ENCODE peak calls at places on chromosomes 3 and 15, in five cellular contexts. C is anterior cingulate cortex, H is brain pericyte, Y is HCEC 1CT, I is NAMALWA. N is an unnamed sample.

GRCh38 chr3:39383190-39383912 is at the start of gene SLC25A38:
- DNase-seq in Y (peak; percentile 85), I (peak; percentile 92), H (peak; percentile 51), C (no peak), N (peak; percentile 87)

GRCh38 chr3:79344876-79345871 is 422.6 kb downstream of the ROBO1 start:
- DNase-seq in I (no peak), H (no peak), Y (no peak), C (no peak), N (no peak)

GRCh38 chr15:93165737-93166136 is 76.7 kb upstream of the RGMA start:
- DNase-seq in C (no peak), Y (no peak), I (no peak), H (no peak), N (no peak)

GRCh38 chr3:34005886-34006285 is 207.5 kb downstream of the PDCD6IP start:
- DNase-seq in H (no peak), Y (peak; percentile 91), I (no peak), C (no peak), N (peak; percentile 70)

GRCh38 chr15:92899910-92900711 is at the start of gene CHD2:
- DNase-seq in I (peak; percentile 94), H (peak; percentile 63), C (no peak), Y (peak; percentile 91), N (peak; percentile 70)

GRCh38 chr3:58104155-58104554 is 95.9 kb downstream of the FLNB start:
- DNase-seq in H (no peak), Y (no peak), I (no peak), C (no peak), N (no peak)

GRCh38 chr3:191087391-191087790 is 111.7 kb upstream of the OSTN start:
- DNase-seq in C (no peak), H (no peak), I (no peak), Y (peak; percentile 13), N (no peak)

GRCh38 chr3:151227438-151228290 is 24.6 kb upstream of the GPR171 start:
- DNase-seq in I (peak; percentile 89), H (peak; percentile 51), C (peak; percentile 54), Y (peak; percentile 41), N (peak; percentile 76)

GRCh38 chr15:66558271-66558670 is 7.5 kb downstream of the LCTL start:
- DNase-seq in H (no peak), C (no peak), I (no peak), Y (no peak), N (no peak)